ENCODE peak calls at places on chromosome 21, in six cellular contexts. U is heart right ventricle; N is activated CD4-positive, alpha-beta T cell treated with anti-CD3 and anti-CD28 coated beads for 36 hours; G is cerebellum; C is HFF-Myc; M is cardiac septum. Z is an unnamed sample.

GRCh38 chr21:17583898-17584297 is 28.8 kb downstream of the BTG3 start:
- DNase-seq in M (no peak), U (no peak), C (no peak), G (no peak), N (no peak), Z (no peak)

GRCh38 chr21:21165063-21165645 is 166.9 kb downstream of the NCAM2 start:
- DNase-seq in G (no peak), N (no peak), U (no peak), M (no peak), C (peak; percentile 59), Z (no peak)

GRCh38 chr21:27954806-27955205 is 987.9 kb upstream of the ADAMTS5 start:
- DNase-seq in N (no peak), M (no peak), G (no peak), U (no peak), C (peak; percentile 56), Z (no peak)

GRCh38 chr21:45262616-45263015 is 25.1 kb downstream of the POFUT2 start:
- DNase-seq in M (peak; percentile 74), N (no peak), C (no peak), U (no peak), G (no peak), Z (no peak)

GRCh38 chr21:46122758-46123683 is 25.1 kb downstream of the COL6A2 start:
- DNase-seq in C (no peak), N (peak; percentile 2), M (peak; percentile 51), G (no peak), U (no peak), Z (no peak)

GRCh38 chr21:39345440-39345839 is 3.4 kb downstream of the HMGN1 start:
- DNase-seq in U (no peak), G (no peak), M (no peak), N (no peak), C (no peak), Z (peak; percentile 65)

GRCh38 chr21:44931137-44931500 is 8.7 kb upstream of the SLX9 start:
- DNase-seq in G (no peak), M (no peak), U (no peak), N (peak; percentile 57), C (no peak), Z (no peak)

GRCh38 chr21:35189077-35189863 is 140.2 kb upstream of the RUNX1 start:
- DNase-seq in U (no peak), G (no peak), C (peak; percentile 67), N (no peak), M (no peak), Z (no peak)

GRCh38 chr21:20617130-20617529 is 381.1 kb upstream of the NCAM2 start:
- DNase-seq in U (no peak), G (no peak), M (no peak), N (no peak), C (no peak), Z (no peak)

GRCh38 chr21:35475768-35476167 is 426.7 kb upstream of the RUNX1 start:
- DNase-seq in M (no peak), N (no peak), U (no peak), C (peak; percentile 9), G (no peak), Z (no peak)

GRCh38 chr21:36452281-36452680 is 27.6 kb downstream of the CLDN14 start:
- DNase-seq in U (no peak), M (no peak), G (no peak), C (no peak), N (no peak), Z (no peak)

GRCh38 chr21:15121655-15122120 is 56.9 kb upstream of the NRIP1 start:
- DNase-seq in N (no peak), C (no peak), U (peak; percentile 21), M (no peak), G (peak; percentile 1), Z (no peak)

GRCh38 chr21:34126269-34126668 is 52.9 kb downstream of the MRPS6 start:
- DNase-seq in N (peak; percentile 55), G (no peak), U (no peak), M (no peak), C (peak; percentile 55), Z (no peak)

GRCh38 chr21:43370091-43370658 is 56.8 kb downstream of the SIK1 start:
- DNase-seq in C (no peak), N (no peak), M (no peak), G (no peak), U (peak; percentile 7), Z (no peak)

GRCh38 chr21:32861871-32862270 is 90.3 kb upstream of the PAXBP1 start:
- DNase-seq in M (no peak), N (no peak), U (no peak), C (no peak), G (no peak), Z (no peak)

GRCh38 chr21:43209575-43210453 is 41.0 kb downstream of the CRYAA start:
- DNase-seq in U (no peak), G (no peak), C (no peak), M (peak; percentile 74), N (no peak), Z (no peak)

GRCh38 chr21:31484219-31484618 is 140.2 kb upstream of the TIAM1 start:
- DNase-seq in C (no peak), N (no peak), U (no peak), G (peak; percentile 60), M (no peak), Z (no peak)

GRCh38 chr21:42218836-42219605 is at the start of gene ABCG1:
- DNase-seq in N (peak; percentile 73), M (peak; percentile 81), C (no peak), G (peak; percentile 89), U (peak; percentile 65), Z (peak; percentile 64)

GRCh38 chr21:29300547-29301138 is 1.9 kb downstream of the BACH1 start:
- DNase-seq in G (no peak), M (no peak), N (no peak), C (no peak), U (no peak), Z (peak; percentile 83)

GRCh38 chr21:43916076-43916475 is 51.1 kb downstream of the AGPAT3 start:
- DNase-seq in U (no peak), M (peak; percentile 9), G (no peak), C (no peak), N (no peak), Z (no peak)

GRCh38 chr21:46116189-46116845 is 18.4 kb downstream of the COL6A2 start:
- DNase-seq in G (no peak), N (peak; percentile 0), C (no peak), U (no peak), M (peak; percentile 72), Z (no peak)

GRCh38 chr21:33230518-33231324 is 983 bp downstream of the IFNAR2 start:
- DNase-seq in N (peak; percentile 57), C (no peak), U (peak; percentile 56), G (peak; percentile 32), M (peak; percentile 83), Z (peak; percentile 77)

GRCh38 chr21:20999567-21000169 is 1.5 kb downstream of the NCAM2 start:
- DNase-seq in N (peak; percentile 64), G (peak; percentile 5), U (no peak), C (peak; percentile 15), M (no peak), Z (peak; percentile 63)

GRCh38 chr21:39675595-39675994 is 62.9 kb downstream of the B3GALT5 start:
- DNase-seq in U (no peak), C (no peak), M (no peak), G (no peak), N (no peak), Z (no peak)

GRCh38 chr21:36120304-36120902 is 14.5 kb upstream of the CBR3 start:
- DNase-seq in G (no peak), M (no peak), U (no peak), C (no peak), N (no peak), Z (no peak)

GRCh38 chr21:45467221-45467779 is 62.3 kb downstream of the COL18A1 start:
- DNase-seq in N (no peak), C (no peak), G (no peak), U (peak; percentile 8), M (no peak), Z (no peak)

GRCh38 chr21:16592399-16592798 is 862.6 kb downstream of the USP25 start:
- DNase-seq in U (no peak), M (no peak), G (no peak), C (no peak), N (no peak), Z (no peak)

Z was measured in NCI-H82.